ENCODE peak calls at places on chromosomes 16 and 17, in seven cellular contexts. O is GM23338, Z is endothelial cell of umbilical vein, E is SK-N-MC, Y is HCT116, P is stomach, Q is upper lobe of left lung. J is an unnamed sample.

GRCh38 chr16:24991349-24991748 is 23.8 kb downstream of the ARHGAP17 start:
- DNase-seq in P (no peak), Q (no peak), O (no peak), E (no peak), Z (peak; percentile 13), Y (no peak), J (no peak)

GRCh38 chr16:31354394-31355291 is at the start of gene ITGAX:
- DNase-seq in O (no peak), Q (peak; percentile 77), Z (peak; percentile 34), Y (no peak), P (peak; percentile 49), E (no peak), J (peak; percentile 94)

GRCh38 chr17:45312477-45313418 is 4.1 kb downstream of the MAP3K14 start:
- DNase-seq in Q (no peak), O (no peak), Z (no peak), P (no peak), Y (no peak), E (no peak), J (no peak)

GRCh38 chr17:50440172-50440837 is 14.3 kb downstream of the ACSF2 start:
- DNase-seq in P (peak; percentile 87), Q (no peak), Z (no peak), Y (no peak), E (no peak), O (no peak), J (no peak)

GRCh38 chr17:70804161-70804560 is 634.8 kb downstream of the KCNJ2 start:
- DNase-seq in E (no peak), Q (no peak), Z (no peak), Y (no peak), P (no peak), O (no peak), J (no peak)

GRCh38 chr17:36674278-36674650 is 72.9 kb downstream of the MRM1 start:
- DNase-seq in Z (no peak), Q (no peak), P (no peak), E (no peak), O (no peak), Y (no peak), J (no peak)

GRCh38 chr16:3952342-3953131 is 72.0 kb upstream of the CREBBP start:
- DNase-seq in E (no peak), O (peak; percentile 25), P (no peak), Y (no peak), Q (no peak), Z (no peak), J (peak; percentile 80)

GRCh38 chr17:72343911-72344310 is 223.1 kb downstream of the SOX9 start:
- DNase-seq in Y (no peak), O (no peak), Q (no peak), P (no peak), Z (no peak), E (no peak), J (no peak)

GRCh38 chr16:9755076-9755475 is 427.2 kb downstream of the GRIN2A start:
- DNase-seq in Z (no peak), P (no peak), Q (no peak), E (no peak), Y (no peak), O (peak; percentile 30), J (no peak)

GRCh38 chr17:34465756-34466155 is 102.7 kb upstream of the CCL1 start:
- DNase-seq in Y (no peak), E (no peak), O (no peak), P (no peak), Z (no peak), Q (no peak), J (no peak)

GRCh38 chr17:68766640-68767039 is 165.5 kb upstream of the FAM20A start:
- DNase-seq in O (no peak), Z (no peak), Q (no peak), P (no peak), Y (no peak), E (no peak), J (no peak)

GRCh38 chr17:79994602-79995001 is 41.1 kb downstream of the TBC1D16 start:
- DNase-seq in O (no peak), P (no peak), Y (no peak), Z (no peak), Q (no peak), E (no peak), J (no peak)

GRCh38 chr16:9136596-9136995 is 45.2 kb downstream of the HAPSTR1 start:
- DNase-seq in O (no peak), Z (no peak), Y (no peak), E (no peak), P (no peak), Q (no peak), J (peak; percentile 58)

GRCh38 chr17:40320771-40321501 is 12.0 kb downstream of the RARA start:
- DNase-seq in Q (no peak), Z (no peak), P (no peak), O (no peak), E (no peak), Y (no peak), J (peak; percentile 85)

GRCh38 chr16:68645494-68646388 is 631 bp downstream of the CDH3 start:
- DNase-seq in Y (no peak), E (no peak), O (peak; percentile 90), P (no peak), Q (peak; percentile 83), Z (no peak), J (no peak)

GRCh38 chr17:74852237-74853047 is 7.2 kb downstream of the GRIN2C start:
- DNase-seq in Q (peak; percentile 84), E (no peak), P (no peak), O (peak; percentile 94), Y (peak; percentile 27), Z (no peak), J (no peak)

DNA sequence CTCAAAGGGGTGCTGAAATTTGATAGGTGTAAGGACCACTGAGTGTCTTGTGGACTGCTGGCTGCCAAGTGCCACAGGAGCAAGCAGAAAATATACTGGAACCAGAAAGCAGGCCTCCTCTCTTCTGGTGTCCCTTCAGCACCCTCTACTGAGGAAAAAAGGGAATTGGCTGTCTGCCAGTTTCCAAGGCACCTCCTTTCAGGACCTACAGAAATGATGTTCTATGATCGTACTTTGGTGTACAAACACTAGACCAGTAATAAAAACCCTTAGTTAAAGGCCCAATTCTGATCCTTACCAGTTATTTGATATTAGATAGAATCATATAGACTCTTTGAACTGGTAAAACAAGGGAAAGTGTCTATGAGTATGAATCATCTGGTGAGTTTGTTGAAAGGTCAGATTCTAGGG is 35.8 kb upstream of the BCAS3 start:
- DNase-seq in Y (peak; percentile 78), E (peak; percentile 65), P (peak; percentile 63), Q (no peak), Z (peak; percentile 87), O (peak; percentile 86), J (no peak)
- H3K27ac ChIP-seq in Y (no peak overlapping the region), E (no peak overlapping the region), P (no peak overlapping the region), Q (no peak overlapping the region), Z (no peak overlapping the region), O (no peak overlapping the region), J (no peak overlapping the region)

GRCh38 chr16:50979806-50980620 is 171.1 kb downstream of the SALL1 start:
- DNase-seq in Y (no peak), P (no peak), E (no peak), Q (no peak), Z (no peak), O (no peak), J (no peak)

GRCh38 chr16:50981951-50982350 is 169.1 kb downstream of the SALL1 start:
- DNase-seq in Z (no peak), Y (no peak), O (no peak), E (no peak), Q (no peak), P (no peak), J (no peak)

GRCh38 chr16:50972899-50973298 is 178.2 kb downstream of the SALL1 start:
- DNase-seq in Q (no peak), P (no peak), Z (no peak), E (no peak), O (no peak), Y (no peak), J (no peak)

GRCh38 chr16:50974438-50975036 is 176.5 kb downstream of the SALL1 start:
- DNase-seq in P (peak; percentile 29), Q (no peak), O (no peak), Y (no peak), Z (no peak), E (no peak), J (no peak)

GRCh38 chr16:50977064-50977621 is 173.9 kb downstream of the SALL1 start:
- DNase-seq in Z (no peak), O (no peak), P (no peak), Q (no peak), E (no peak), Y (no peak), J (no peak)
- TF ChIP-seq POLR2AphosphoS5 in Z (no peak), O (no peak), P (no peak), Q (no peak), E (no peak), Y (no peak), J (no peak)

DNA sequence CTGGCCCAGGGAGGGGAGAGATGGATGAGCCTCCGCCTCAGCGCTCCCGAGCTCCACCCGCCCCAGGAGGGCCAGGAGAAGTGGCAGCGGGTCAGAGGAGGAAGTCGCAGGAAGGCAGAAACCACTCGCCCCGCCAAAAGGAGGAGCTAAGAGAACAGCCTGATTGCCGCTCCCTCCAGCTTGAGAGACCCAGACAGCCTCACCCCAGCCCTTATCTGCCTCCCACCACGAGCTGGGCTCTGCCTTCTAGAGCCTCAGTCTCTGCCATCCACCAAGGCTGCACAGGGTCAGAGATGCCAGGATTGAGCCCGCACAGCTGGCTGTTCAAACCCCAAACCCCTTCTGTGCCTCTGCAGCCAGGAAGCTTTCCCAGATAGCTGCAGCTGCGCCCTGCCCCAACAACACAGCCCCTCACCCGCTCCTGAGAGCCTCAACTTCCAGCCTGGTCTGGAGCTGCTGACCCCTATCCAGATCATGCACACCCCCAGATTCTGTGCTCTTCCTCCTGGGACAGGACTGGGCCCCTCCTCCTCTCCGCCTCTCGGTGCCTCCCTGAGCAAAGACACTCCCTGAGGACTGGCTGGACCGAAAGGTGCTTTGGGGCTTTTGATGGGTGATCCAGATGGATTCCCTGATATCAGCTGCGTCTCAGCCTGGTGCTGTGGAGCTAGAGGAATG is 1.0 kb upstream of the ATP2A3 start:
- DNase-seq in P (peak; percentile 83), Z (no peak), Q (no peak), Y (peak; percentile 22), E (no peak), O (peak; percentile 90), J (peak; percentile 93)
- H3K27ac ChIP-seq in P (peak overlapping the region; percentile 82), Z (no peak overlapping the region), Q (peak overlapping the region; percentile 85), Y (peak overlapping the region; percentile 80), E (no peak overlapping the region), O (peak overlapping the region; percentile 66), J (peak overlapping the region; percentile 97)

DNA sequence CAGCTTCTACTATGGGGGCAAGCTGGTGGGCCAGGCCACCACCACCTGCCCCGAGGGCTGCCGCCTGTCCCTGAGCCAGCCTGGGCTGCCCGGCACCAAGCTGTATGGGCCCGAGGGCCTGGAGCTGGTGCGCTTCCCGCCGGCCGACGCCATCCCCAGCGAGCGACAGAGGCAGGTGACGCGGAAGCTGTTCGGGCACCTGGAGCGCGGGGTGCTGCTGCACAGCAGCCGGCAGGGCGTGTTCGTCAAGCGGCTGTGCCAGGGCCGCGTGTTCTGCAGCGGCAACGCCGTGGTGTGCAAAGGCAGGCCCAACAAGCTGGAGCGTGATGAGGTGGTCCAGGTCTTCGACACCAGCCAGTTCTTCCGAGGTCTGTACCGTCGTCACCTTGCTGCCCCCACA is 19.5 kb downstream of the IRF8 start:
- DNase-seq in O (no peak), Z (no peak), E (no peak), Q (peak; percentile 82), Y (no peak), P (no peak), J (peak; percentile 75)
- TF ChIP-seq POLR2AphosphoS5 in O (no peak), Z (no peak), E (no peak), Q (no peak), Y (no peak), P (no peak), J (peak; percentile 25)

GRCh38 chr16:75088226-75088625 is 28.4 kb downstream of the LDHD start:
- DNase-seq in P (no peak), O (no peak), Z (peak; percentile 79), Q (no peak), Y (no peak), E (no peak), J (no peak)
- H3K27ac ChIP-seq in P (peak overlapping the region; percentile 75), O (no peak overlapping the region), Z (no peak overlapping the region), Q (peak overlapping the region; percentile 80), Y (no peak overlapping the region), E (no peak overlapping the region), J (no peak overlapping the region)

J was measured in spleen.